ENCODE peak calls at places on chromosomes 11 and 22, in six cellular contexts. F is EL; S is activated T-cell treated with anti-CD3 and anti-CD28 coated beads, Interleukin-2, amount 50 U/mL, for 72 hours; T is GF-D8; W is Calu3; H is pancreas. C is an unnamed sample.

GRCh38 chr11:75371930-75372876 is 20.7 kb upstream of the ARRB1 start:
- DNase-seq in W (peak), H (no peak), S (no peak), F (no peak), T (no peak), C (no peak)

GRCh38 chr11:133215529-133216230 is 316.6 kb downstream of the OPCML start:
- DNase-seq in H (no peak), W (no peak), T (no peak), S (no peak), F (no peak), C (no peak)

GRCh38 chr11:112321521-112322172 is 61.0 kb upstream of the PLET1 start:
- DNase-seq in T (peak), W (peak), S (no peak), F (peak), H (peak), C (peak)

GRCh38 chr22:36239150-36239400 is 252 bp downstream of the APOL2 start:
- DNase-seq in W (no peak), F (no peak), T (no peak), H (no peak), S (no peak), C (no peak)

GRCh38 chr22:37802310-37803194 is 5.2 kb upstream of the GCAT start:
- DNase-seq in F (no peak), T (peak), W (peak), H (peak), S (peak), C (peak)

GRCh38 chr11:89491141-89491690 is at the start of gene NOX4:
- DNase-seq in H (no peak), T (no peak), F (peak), S (no peak), W (no peak), C (peak)

GRCh38 chr11:2988361-2988762 is 3.8 kb downstream of the NAP1L4 start:
- DNase-seq in H (no peak), S (no peak), W (no peak), T (no peak), F (no peak), C (no peak)

GRCh38 chr11:118441770-118442169 is 5.5 kb downstream of the KMT2A start:
- DNase-seq in S (peak), W (no peak), T (no peak), F (peak), H (no peak), C (no peak)

GRCh38 chr11:85682330-85683305 is 3.4 kb downstream of the CCDC89 start:
- DNase-seq in F (peak), W (no peak), H (peak), S (peak), T (no peak), C (no peak)

GRCh38 chr11:102109896-102110760 is at the start of gene YAP1:
- DNase-seq in T (no peak), S (peak), W (peak), F (peak), H (peak), C (peak)

GRCh38 chr11:72084960-72085359 is 4.3 kb downstream of the LRRC51 start:
- DNase-seq in H (no peak), T (no peak), S (no peak), W (no peak), F (no peak), C (no peak)

GRCh38 chr11:71913716-71914115 is 14.7 kb downstream of the XNDC1N start:
- DNase-seq in W (no peak), T (no peak), F (no peak), H (no peak), S (no peak), C (no peak)

GRCh38 chr11:92457250-92457649 is 232.6 kb downstream of the FAT3 start:
- DNase-seq in F (peak), S (no peak), W (peak), T (no peak), H (no peak), C (no peak)

GRCh38 chr11:59427068-59427382 is 812 bp upstream of the OR5A2 start:
- DNase-seq in F (no peak), S (no peak), W (no peak), T (no peak), H (no peak), C (no peak)

GRCh38 chr22:41758231-41758630 is 42.2 kb upstream of the CCDC134 start:
- DNase-seq in H (no peak), S (no peak), W (no peak), F (no peak), T (no peak), C (no peak)

GRCh38 chr11:102239906-102240305 is 77.4 kb upstream of the BIRC3 start:
- DNase-seq in T (no peak), S (no peak), H (no peak), F (no peak), W (no peak), C (no peak)

GRCh38 chr22:47173535-47174021 is 411.1 kb downstream of the TBC1D22A start:
- DNase-seq in T (no peak), H (no peak), W (no peak), S (no peak), F (no peak), C (no peak)

GRCh38 chr22:32802291-32802826 is 854 bp downstream of the TIMP3 start:
- DNase-seq in T (no peak), W (no peak), H (no peak), S (no peak), F (peak), C (no peak)

GRCh38 chr11:65598258-65598699 is 2.7 kb upstream of the KCNK7 start:
- DNase-seq in F (no peak), T (no peak), S (no peak), W (no peak), H (no peak), C (no peak)

GRCh38 chr22:29369460-29369859 is 18.9 kb downstream of the AP1B1 start:
- DNase-seq in T (peak), H (no peak), W (no peak), F (peak), S (no peak), C (peak)

GRCh38 chr22:45742866-45743450 is 71.3 kb downstream of the ATXN10 start:
- DNase-seq in W (peak), F (peak), T (peak), S (no peak), H (no peak), C (no peak)

GRCh38 chr11:24509114-24509513 is 12.3 kb downstream of the LUZP2 start:
- DNase-seq in T (no peak), S (no peak), W (no peak), H (no peak), F (no peak), C (no peak)

GRCh38 chr11:65417221-65417701 is 5.3 kb upstream of the NEAT1 start:
- DNase-seq in H (peak), S (peak), T (no peak), F (no peak), W (no peak), C (peak)

GRCh38 chr22:37898441-37899181 is 7.5 kb upstream of the MICALL1 start:
- DNase-seq in S (no peak), T (no peak), F (peak), H (peak), W (peak), C (peak)

GRCh38 chr11:123235117-123235686 is 40.2 kb upstream of the CLMP start:
- DNase-seq in F (peak), H (no peak), S (peak), T (no peak), W (peak), C (peak)

GRCh38 chr11:68326334-68327215 is 14.2 kb downstream of the LRP5 start:
- DNase-seq in S (no peak), T (no peak), W (no peak), F (no peak), H (no peak), C (no peak)

GRCh38 chr22:36977401-36977861 is 41.8 kb downstream of the TST start:
- DNase-seq in S (peak), F (peak), W (peak), H (peak), T (no peak), C (peak)

GRCh38 chr11:56331861-56332491 is 13.9 kb upstream of the OR8K1 start:
- DNase-seq in S (no peak), W (no peak), F (no peak), H (no peak), T (no peak), C (peak)